ENCODE peak calls at places on chromosomes 13 and 19, in five cellular contexts. P is K562, H is psoas muscle, C is fibroblast of lung, G is OCI-LY7. S is an unnamed sample. For H3K4me1, the result is how much of the 10 kb centered on the place peaks cover.

GRCh38 chr13:97658556-97658955 is 224.6 kb downstream of the RAP2A start:
- DNase-seq in P (no peak), H (no peak), C (no peak), G (no peak), S (no peak)

GRCh38 chr13:46332772-46333171 is 54.3 kb downstream of the RUBCNL start:
- DNase-seq in P (no peak), H (no peak), C (no peak), G (no peak), S (no peak)

GRCh38 chr19:55119053-55119452 is 1.6 kb upstream of the PPP1R12C start:
- DNase-seq in P (no peak), H (no peak), C (no peak), G (no peak), S (no peak)

GRCh38 chr19:43311706-43312105 is 41.8 kb upstream of the CD177 start:
- DNase-seq in P (no peak), H (no peak), C (no peak), G (no peak), S (no peak)

GRCh38 chr19:32870981-32871451 is 1.4 kb upstream of the SLC7A9 start:
- DNase-seq in P (no peak), H (peak), C (no peak), G (no peak), S (no peak)

GRCh38 chr19:38875656-38876345 is 2.3 kb downstream of the RINL start:
- DNase-seq in P (no peak), H (peak), C (no peak), G (no peak), S (no peak)

GRCh38 chr13:75603038-75603437 is 33.1 kb upstream of the LMO7 start:
- DNase-seq in P (no peak), H (no peak), C (no peak), G (no peak), S (no peak)

GRCh38 chr19:11881151-11881800 is 6.3 kb upstream of the ZNF69 start:
- DNase-seq in P (peak), H (no peak), C (peak), G (peak), S (peak)

GRCh38 chr19:55494172-55494761 is 6.0 kb downstream of the SSC5D start:
- DNase-seq in P (peak), H (peak), C (peak), G (no peak), S (no peak)

GRCh38 chr19:3056454-3057016 is 5.8 kb downstream of the TLE5 start:
- DNase-seq in P (peak), H (no peak), C (no peak), G (no peak), S (no peak)

GRCh38 chr13:46041335-46041934 is 11.1 kb downstream of the ZC3H13 start:
- DNase-seq in P (no peak), H (no peak), C (peak), G (no peak), S (no peak)

GRCh38 chr13:51801631-51802099 is 2.3 kb downstream of the DHRS12 start:
- DNase-seq in P (no peak), H (peak), C (no peak), G (no peak), S (peak)

GRCh38 chr13:53138369-53139036 is 109.9 kb downstream of the OLFM4 start:
- DNase-seq in P (no peak), H (peak), C (no peak), G (no peak), S (peak)

GRCh38 chr13:100664171-100664900 is 10.3 kb downstream of the TMTC4 start:
- DNase-seq in P (no peak), H (no peak), C (no peak), G (no peak), S (no peak)

GRCh38 chr19:56377105-56377924 is 16.0 kb downstream of the ZNF582 start:
- DNase-seq in P (no peak), H (no peak), C (peak), G (no peak), S (no peak)

GRCh38 chr19:11405846-11406643 is 13.1 kb downstream of the RGL3 start:
- DNase-seq in P (no peak), H (no peak), C (no peak), G (no peak), S (no peak)

GRCh38 chr13:31221057-31221456 is 21.3 kb downstream of the B3GLCT start:
- DNase-seq in P (no peak), H (no peak), C (no peak), G (no peak), S (no peak)
- H3K4me1 ChIP-seq in P (under half), H (under half), C (under half), G (under half), S (under half)

GRCh38 chr13:109778102-109778542 is 8.3 kb downstream of the IRS2 start:
- DNase-seq in P (no peak), H (no peak), C (peak), G (no peak), S (no peak)

GRCh38 chr13:109773276-109773675 is 13.1 kb downstream of the IRS2 start:
- DNase-seq in P (no peak), H (no peak), C (peak), G (no peak), S (no peak)

GRCh38 chr13:109773786-109774185 is 12.6 kb downstream of the IRS2 start:
- DNase-seq in P (no peak), H (no peak), C (no peak), G (no peak), S (no peak)

GRCh38 chr13:109779074-109779473 is 7.3 kb downstream of the IRS2 start:
- DNase-seq in P (no peak), H (no peak), C (peak), G (peak), S (no peak)

GRCh38 chr13:109776575-109776974 is 9.8 kb downstream of the IRS2 start:
- DNase-seq in P (no peak), H (no peak), C (peak), G (no peak), S (no peak)
- H3K4me1 ChIP-seq in P (under half), H (under half), C (under half), G (under half), S (half or more)

GRCh38 chr19:16447015-16447384 is 24.8 kb downstream of the EPS15L1 start:
- DNase-seq in P (peak), H (peak), C (peak), G (peak), S (peak)
- H3K4me1 ChIP-seq in P (under half), H (half or more), C (under half), G (half or more), S (under half)

DNA sequence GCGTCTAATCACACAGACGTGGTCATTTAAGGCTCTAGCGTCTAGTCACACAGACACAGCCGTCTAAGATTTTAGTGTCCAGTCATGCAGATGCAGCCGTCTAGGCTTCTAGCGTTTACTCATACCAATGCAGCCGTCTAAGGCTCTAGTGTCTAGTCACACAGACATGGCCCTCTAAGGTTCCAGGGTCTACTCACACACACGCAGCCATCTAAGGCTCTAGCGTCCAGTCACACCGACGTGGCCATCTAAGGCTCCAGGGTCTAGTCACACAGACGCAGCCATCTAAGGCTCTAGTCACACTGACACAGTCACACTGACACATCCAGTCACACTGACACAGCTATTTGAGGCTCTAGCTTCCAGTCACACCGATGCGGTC is 55.7 kb downstream of the KLF2 start:
- DNase-seq in P (no peak), H (peak), C (no peak), G (no peak), S (peak)
- H3K4me1 ChIP-seq in P (under half), H (under half), C (under half), G (under half), S (under half)

GRCh38 chr19:41868120-41868988 is 8.3 kb downstream of the RPS19 start:
- DNase-seq in P (no peak), H (peak), C (no peak), G (no peak), S (no peak)

GRCh38 chr19:41870401-41870873 is 6.6 kb upstream of the CD79A start:
- DNase-seq in P (no peak), H (peak), C (peak), G (no peak), S (no peak)

GRCh38 chr19:41868989-41869300 is 8.1 kb upstream of the CD79A start:
- DNase-seq in P (no peak), H (peak), C (no peak), G (no peak), S (no peak)

GRCh38 chr19:41871573-41872383 is 5.3 kb upstream of the CD79A start:
- DNase-seq in P (no peak), H (peak), C (no peak), G (peak), S (peak)

DNA sequence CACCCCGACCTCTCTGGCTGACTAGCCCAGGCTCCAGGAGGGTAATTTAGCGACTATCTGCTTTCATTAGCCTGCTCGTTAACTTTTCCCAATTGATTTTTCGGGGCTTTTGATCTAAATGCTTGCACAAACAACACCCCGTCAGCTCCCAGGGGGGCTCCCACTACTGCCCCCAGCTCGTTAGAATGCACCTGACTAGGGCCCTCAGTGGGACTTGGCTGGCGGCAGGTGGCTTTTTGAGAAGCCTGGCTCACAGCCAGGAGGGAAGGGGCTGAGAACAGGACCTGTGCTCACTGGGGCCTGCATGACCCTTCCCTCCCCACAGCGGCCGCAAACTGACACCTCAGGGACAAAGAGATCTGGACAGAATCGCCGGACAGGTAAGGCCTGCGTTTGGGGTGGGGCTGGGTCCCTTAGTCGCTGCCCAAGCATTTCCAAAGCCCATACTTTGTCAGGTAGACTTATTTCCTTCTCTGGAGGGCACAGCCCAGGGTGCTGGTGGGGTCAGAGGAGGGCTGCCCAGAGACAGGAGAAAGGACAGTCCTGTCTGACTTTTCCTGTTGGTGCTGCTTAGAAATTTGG is 7.6 kb upstream of the CD79A start:
- DNase-seq in P (no peak), H (peak), C (no peak), G (peak), S (no peak)
- H3K4me1 ChIP-seq in P (under half), H (under half), C (under half), G (half or more), S (under half)

GRCh38 chr13:21013682-21014038 is 47.7 kb downstream of the LATS2 start:
- DNase-seq in P (no peak), H (no peak), C (no peak), G (no peak), S (no peak)

GRCh38 chr13:21014666-21015170 is 46.7 kb downstream of the LATS2 start:
- DNase-seq in P (no peak), H (peak), C (peak), G (no peak), S (peak)

GRCh38 chr13:21012841-21013681 is 48.3 kb downstream of the LATS2 start:
- DNase-seq in P (no peak), H (no peak), C (peak), G (no peak), S (peak)

GRCh38 chr13:21015284-21015683 is 46.1 kb downstream of the LATS2 start:
- DNase-seq in P (no peak), H (no peak), C (peak), G (no peak), S (no peak)

DNA sequence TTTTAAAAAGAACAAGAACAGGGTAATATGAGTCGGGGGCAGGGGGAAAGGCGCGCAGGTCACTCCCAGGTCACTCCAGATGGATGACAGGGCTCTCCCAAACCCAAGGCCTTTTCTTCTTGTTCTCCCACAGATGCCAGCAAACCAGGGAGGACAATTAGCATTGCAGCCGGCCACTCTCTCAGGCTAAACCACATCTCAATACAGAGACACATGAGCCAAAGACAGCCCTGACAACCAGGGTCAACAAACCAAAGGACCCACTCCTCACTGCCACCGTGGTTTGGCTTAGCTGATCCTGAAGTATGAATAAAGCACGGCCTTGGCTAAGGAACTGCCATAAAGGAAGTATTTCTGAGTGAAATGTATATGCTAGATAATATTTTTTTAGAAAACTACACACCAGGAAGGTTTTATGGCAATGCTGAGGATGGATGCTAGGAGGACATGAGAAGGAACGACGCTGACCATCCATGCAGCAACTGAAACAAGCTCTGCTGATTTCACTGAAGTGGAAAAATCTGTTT is 47.2 kb downstream of the LATS2 start:
- DNase-seq in P (no peak), H (no peak), C (peak), G (no peak), S (no peak)
- H3K4me1 ChIP-seq in P (under half), H (half or more), C (under half), G (under half), S (half or more)

S was measured in body of pancreas.